ENCODE peak calls at places on chromosome 22, in four cellular contexts. V, T, Q and U are unnamed samples.

GRCh38 chr22:31895317-31896133 is 48.8 kb upstream of the YWHAH start:
- DNase-seq in T (no peak), Q (peak), V (no peak), U (no peak)

GRCh38 chr22:25722223-25723015 is 19.6 kb upstream of the MYO18B start:
- DNase-seq in Q (no peak), V (no peak), T (no peak), U (no peak)

GRCh38 chr22:32103648-32104326 is 55.3 kb downstream of the C22orf42 start:
- DNase-seq in T (no peak), V (no peak), Q (peak), U (no peak)

GRCh38 chr22:17235149-17235655 is 16.0 kb upstream of the ADA2 start:
- DNase-seq in T (no peak), Q (no peak), V (no peak), U (no peak)

GRCh38 chr22:33561149-33561807 is 359.0 kb downstream of the LARGE1 start:
- DNase-seq in T (no peak), Q (no peak), V (no peak), U (no peak)

GRCh38 chr22:32073823-32074380 is 30.8 kb downstream of the SLC5A1 start:
- DNase-seq in Q (no peak), V (no peak), T (no peak), U (no peak)

GRCh38 chr22:44692662-44693007 is 9.4 kb upstream of the PRR5 start:
- DNase-seq in V (no peak), Q (no peak), T (no peak), U (no peak)

GRCh38 chr22:32847067-32847491 is 45.6 kb downstream of the TIMP3 start:
- DNase-seq in V (no peak), T (no peak), Q (peak), U (no peak)

GRCh38 chr22:32267011-32267410 is 11.9 kb upstream of the SLC5A4 start:
- DNase-seq in Q (no peak), T (no peak), V (no peak), U (no peak)

GRCh38 chr22:28237783-28238182 is 318.7 kb upstream of the PITPNB start:
- DNase-seq in V (no peak), Q (no peak), T (no peak), U (no peak)

GRCh38 chr22:32758866-32759385 is 42.6 kb upstream of the TIMP3 start:
- DNase-seq in T (no peak), V (no peak), Q (no peak), U (no peak)

GRCh38 chr22:29344137-29344536 is 28.6 kb upstream of the RASL10A start:
- DNase-seq in V (peak), T (peak), Q (peak), U (peak)

GRCh38 chr22:24583221-24583971 is 9.5 kb downstream of the LRRC75B start:
- DNase-seq in Q (peak), T (no peak), V (peak), U (no peak)

DNA sequence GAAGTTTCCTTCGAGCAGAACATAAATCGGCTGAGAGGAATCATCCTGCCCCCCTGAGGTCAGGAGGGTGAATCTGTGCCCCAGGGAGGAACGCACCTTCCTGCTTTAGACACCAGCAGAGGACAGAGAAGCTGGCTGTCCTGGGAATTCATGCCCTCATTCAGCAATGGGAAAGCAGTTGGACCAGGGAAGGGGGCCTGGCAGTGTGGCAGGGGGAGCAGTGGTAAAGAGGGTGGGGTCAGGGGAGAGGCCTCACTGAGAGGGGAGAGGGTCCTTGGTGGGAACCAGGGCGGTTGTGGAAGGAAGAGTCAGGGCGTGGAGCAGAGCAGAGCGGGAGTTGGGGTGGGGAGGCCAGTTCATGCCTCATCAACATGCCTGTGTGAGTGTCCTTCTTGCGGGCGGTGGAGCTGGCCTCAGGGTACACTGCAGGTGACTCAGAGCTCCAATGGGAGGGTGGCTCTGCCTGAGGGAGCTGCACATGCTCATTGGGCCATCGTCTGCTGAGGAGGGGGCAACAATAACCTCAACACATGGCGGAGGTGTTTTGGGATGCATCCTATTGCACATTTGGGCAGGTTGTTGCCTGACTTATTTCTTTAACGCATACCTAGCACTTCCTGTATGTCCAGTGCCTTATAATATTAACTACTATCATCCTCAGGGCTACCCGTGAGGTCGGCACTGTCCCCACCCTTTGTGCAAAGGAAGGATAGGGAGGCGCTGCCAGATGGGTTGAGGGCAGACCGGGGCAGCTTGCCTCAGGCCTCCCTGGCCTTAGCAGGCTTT is 23.2 kb downstream of the MED15 start:
- DNase-seq in T (no peak), Q (peak), V (no peak), U (no peak)
- TF ChIP-seq CTCF in T (no peak), Q (no peak), V (no peak), U (no peak)

GRCh38 chr22:47759909-47760308 is 997.5 kb downstream of the TBC1D22A start:
- DNase-seq in Q (no peak), V (no peak), T (no peak), U (no peak)

GRCh38 chr22:47762141-47762540 is 999.7 kb downstream of the TBC1D22A start:
- DNase-seq in V (no peak), Q (no peak), T (no peak), U (no peak)

GRCh38 chr22:47757741-47758140 is 995.3 kb downstream of the TBC1D22A start:
- DNase-seq in Q (no peak), V (no peak), T (no peak), U (no peak)
- H3K4me3 ChIP-seq in Q (no peak), V (no peak), T (no peak), U (no peak)

GRCh38 chr22:38461057-38461413 is 6.0 kb upstream of the KCNJ4 start:
- DNase-seq in T (no peak), Q (no peak), V (no peak), U (no peak)

GRCh38 chr22:38460367-38460952 is 5.5 kb upstream of the KCNJ4 start:
- DNase-seq in Q (no peak), V (no peak), T (no peak), U (no peak)

GRCh38 chr22:38462960-38463784 is 4.7 kb upstream of the KDELR3 start:
- DNase-seq in V (peak), Q (no peak), T (no peak), U (no peak)

GRCh38 chr22:38464992-38465672 is 2.8 kb upstream of the KDELR3 start:
- DNase-seq in V (no peak), Q (no peak), T (no peak), U (no peak)

GRCh38 chr22:38461414-38462081 is 6.3 kb upstream of the KDELR3 start:
- DNase-seq in V (peak), Q (peak), T (peak), U (no peak)
- TF ChIP-seq CTCF in V (no peak), Q (no peak), T (no peak), U (no peak)

GRCh38 chr22:36197601-36198146 is 3.9 kb downstream of the APOL4 start:
- DNase-seq in V (peak), T (no peak), Q (no peak), U (no peak)
- H3K4me3 ChIP-seq in V (no peak), T (no peak), Q (no peak), U (no peak)

GRCh38 chr22:49701380-49702067 is 126.1 kb downstream of the BRD1 start:
- DNase-seq in Q (no peak), V (no peak), T (no peak), U (no peak)
- TF ChIP-seq CTCF in Q (peak), V (peak), T (peak), U (peak)

GRCh38 chr22:27099896-27100295 is 442.5 kb downstream of the MIAT start:
- DNase-seq in T (no peak), Q (no peak), V (no peak), U (no peak)

GRCh38 chr22:27100789-27101188 is 443.4 kb downstream of the MIAT start:
- DNase-seq in V (peak), Q (no peak), T (peak), U (peak)

GRCh38 chr22:27100323-27100722 is 442.9 kb downstream of the MIAT start:
- DNase-seq in Q (no peak), V (peak), T (no peak), U (no peak)

GRCh38 chr22:27097933-27098332 is 440.5 kb downstream of the MIAT start:
- DNase-seq in V (no peak), Q (no peak), T (peak), U (no peak)

GRCh38 chr22:27101288-27101687 is 443.9 kb downstream of the MIAT start:
- DNase-seq in Q (no peak), V (no peak), T (no peak), U (no peak)
- H3K4me3 ChIP-seq in Q (no peak), V (no peak), T (peak), U (no peak)

GRCh38 chr22:22697377-22698120 is 53.1 kb downstream of the GGTLC2 start:
- DNase-seq in V (no peak), Q (no peak), T (no peak), U (no peak)
- TF ChIP-seq CTCF in V (no peak), Q (no peak), T (no peak), U (no peak)

GRCh38 chr22:19760652-19761002 is at the start of gene TBX1:
- DNase-seq in Q (no peak), T (no peak), V (no peak), U (no peak)
- H3K4me3 ChIP-seq in Q (peak), T (no peak), V (no peak), U (no peak)

GRCh38 chr22:46934746-46935491 is 172.5 kb downstream of the TBC1D22A start:
- DNase-seq in T (peak), V (no peak), Q (peak), U (peak)
- TF ChIP-seq CTCF in T (no peak), V (no peak), Q (no peak), U (no peak)

DNA sequence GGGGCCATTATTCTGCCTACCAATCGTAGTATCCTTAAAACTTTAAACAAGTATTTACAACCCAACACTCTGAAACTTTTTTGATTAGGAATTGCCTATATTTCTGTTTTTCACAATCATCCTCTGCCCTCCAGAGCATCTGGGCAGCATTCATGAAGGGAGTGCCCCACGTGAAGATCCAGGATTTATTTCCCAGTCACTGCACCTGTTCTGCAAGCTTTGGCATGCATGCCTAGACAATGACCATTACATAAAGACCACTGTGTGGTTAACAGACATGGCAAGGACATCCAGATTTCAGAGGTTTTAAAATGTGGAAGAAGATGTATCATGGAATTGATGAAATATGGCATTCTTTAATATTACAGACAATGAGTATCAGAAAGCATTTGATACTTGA is 1083.8 kb downstream of the TBC1D22A start:
- DNase-seq in Q (no peak), V (no peak), T (no peak), U (no peak)
- H3K4me3 ChIP-seq in Q (no peak), V (no peak), T (no peak), U (no peak)